ENCODE peak calls at places on chromosomes 7 and 10, in seven cellular contexts. One of them, this sample, is unnamed.

GRCh38 chr7:24981544-24981951 is 1.6 kb upstream of the OSBPL3 start:
- DNase-seq in HTR-8/SVneo: no peak
- DNase-seq in activated CD4-positive, alpha-beta T cell treated with anti-CD3 and anti-CD28 coated beads, Interleukin-2, amount 50 U/mL, for 4 hours: peak; percentile 51
- DNase-seq in fibroblast of mammary gland: peak; percentile 69
- DNase-seq in psoas muscle: peak; percentile 35
- DNase-seq in stimulated activated CD8-positive, alpha-beta memory T cell treated with anti-CD3 and anti-CD28 coated beads, Interleukin-2, amount 100 ng/mL, for 48 hours: peak; percentile 42
- DNase-seq in KG1: no peak
- DNase-seq in this sample: peak; percentile 90

GRCh38 chr10:71694567-71694968 is 25.0 kb downstream of the C10orf105 start:
- DNase-seq in HTR-8/SVneo: no peak
- DNase-seq in activated CD4-positive, alpha-beta T cell treated with anti-CD3 and anti-CD28 coated beads, Interleukin-2, amount 50 U/mL, for 4 hours: no peak
- DNase-seq in fibroblast of mammary gland: no peak
- DNase-seq in psoas muscle: no peak
- DNase-seq in stimulated activated CD8-positive, alpha-beta memory T cell treated with anti-CD3 and anti-CD28 coated beads, Interleukin-2, amount 100 ng/mL, for 48 hours: no peak
- DNase-seq in KG1: peak; percentile 42
- DNase-seq in this sample: no peak

GRCh38 chr10:74118794-74119193 is 31.8 kb downstream of the AP3M1 start:
- DNase-seq in HTR-8/SVneo: no peak
- DNase-seq in activated CD4-positive, alpha-beta T cell treated with anti-CD3 and anti-CD28 coated beads, Interleukin-2, amount 50 U/mL, for 4 hours: no peak
- DNase-seq in fibroblast of mammary gland: peak; percentile 19
- DNase-seq in psoas muscle: no peak
- DNase-seq in stimulated activated CD8-positive, alpha-beta memory T cell treated with anti-CD3 and anti-CD28 coated beads, Interleukin-2, amount 100 ng/mL, for 48 hours: no peak
- DNase-seq in KG1: no peak
- DNase-seq in this sample: no peak

GRCh38 chr7:131327049-131327625 is 539 bp upstream of the MKLN1 start:
- DNase-seq in HTR-8/SVneo: peak; percentile 60
- DNase-seq in activated CD4-positive, alpha-beta T cell treated with anti-CD3 and anti-CD28 coated beads, Interleukin-2, amount 50 U/mL, for 4 hours: no peak
- DNase-seq in fibroblast of mammary gland: peak; percentile 80
- DNase-seq in psoas muscle: no peak
- DNase-seq in stimulated activated CD8-positive, alpha-beta memory T cell treated with anti-CD3 and anti-CD28 coated beads, Interleukin-2, amount 100 ng/mL, for 48 hours: no peak
- DNase-seq in KG1: no peak
- DNase-seq in this sample: peak; percentile 54

GRCh38 chr10:9198611-9199010 is 1144.1 kb downstream of the GATA3 start:
- DNase-seq in HTR-8/SVneo: peak; percentile 25
- DNase-seq in activated CD4-positive, alpha-beta T cell treated with anti-CD3 and anti-CD28 coated beads, Interleukin-2, amount 50 U/mL, for 4 hours: no peak
- DNase-seq in fibroblast of mammary gland: peak; percentile 36
- DNase-seq in psoas muscle: no peak
- DNase-seq in stimulated activated CD8-positive, alpha-beta memory T cell treated with anti-CD3 and anti-CD28 coated beads, Interleukin-2, amount 100 ng/mL, for 48 hours: no peak
- DNase-seq in KG1: no peak
- DNase-seq in this sample: no peak

GRCh38 chr7:148993193-148993592 is 35.1 kb downstream of the PDIA4 start:
- DNase-seq in HTR-8/SVneo: no peak
- DNase-seq in activated CD4-positive, alpha-beta T cell treated with anti-CD3 and anti-CD28 coated beads, Interleukin-2, amount 50 U/mL, for 4 hours: no peak
- DNase-seq in fibroblast of mammary gland: no peak
- DNase-seq in psoas muscle: no peak
- DNase-seq in stimulated activated CD8-positive, alpha-beta memory T cell treated with anti-CD3 and anti-CD28 coated beads, Interleukin-2, amount 100 ng/mL, for 48 hours: no peak
- DNase-seq in KG1: no peak
- DNase-seq in this sample: no peak

GRCh38 chr7:134483296-134483695 is 24.4 kb upstream of the AKR1B1 start:
- DNase-seq in HTR-8/SVneo: no peak
- DNase-seq in activated CD4-positive, alpha-beta T cell treated with anti-CD3 and anti-CD28 coated beads, Interleukin-2, amount 50 U/mL, for 4 hours: no peak
- DNase-seq in fibroblast of mammary gland: no peak
- DNase-seq in psoas muscle: no peak
- DNase-seq in stimulated activated CD8-positive, alpha-beta memory T cell treated with anti-CD3 and anti-CD28 coated beads, Interleukin-2, amount 100 ng/mL, for 48 hours: no peak
- DNase-seq in KG1: no peak
- DNase-seq in this sample: no peak

GRCh38 chr10:47182934-47183725 is 116.9 kb upstream of the GDF10 start:
- DNase-seq in HTR-8/SVneo: no peak
- DNase-seq in activated CD4-positive, alpha-beta T cell treated with anti-CD3 and anti-CD28 coated beads, Interleukin-2, amount 50 U/mL, for 4 hours: no peak
- DNase-seq in fibroblast of mammary gland: no peak
- DNase-seq in psoas muscle: no peak
- DNase-seq in stimulated activated CD8-positive, alpha-beta memory T cell treated with anti-CD3 and anti-CD28 coated beads, Interleukin-2, amount 100 ng/mL, for 48 hours: no peak
- DNase-seq in KG1: no peak
- DNase-seq in this sample: no peak

GRCh38 chr7:55255501-55256445 is 109.4 kb upstream of the LANCL2 start:
- DNase-seq in HTR-8/SVneo: peak; percentile 73
- DNase-seq in activated CD4-positive, alpha-beta T cell treated with anti-CD3 and anti-CD28 coated beads, Interleukin-2, amount 50 U/mL, for 4 hours: peak; percentile 55
- DNase-seq in fibroblast of mammary gland: peak; percentile 71
- DNase-seq in psoas muscle: peak; percentile 86
- DNase-seq in stimulated activated CD8-positive, alpha-beta memory T cell treated with anti-CD3 and anti-CD28 coated beads, Interleukin-2, amount 100 ng/mL, for 48 hours: peak; percentile 67
- DNase-seq in KG1: peak; percentile 41
- DNase-seq in this sample: peak; percentile 97

GRCh38 chr7:110010379-110010778 is 1080.5 kb upstream of the LRRN3 start:
- DNase-seq in HTR-8/SVneo: no peak
- DNase-seq in activated CD4-positive, alpha-beta T cell treated with anti-CD3 and anti-CD28 coated beads, Interleukin-2, amount 50 U/mL, for 4 hours: no peak
- DNase-seq in fibroblast of mammary gland: no peak
- DNase-seq in psoas muscle: no peak
- DNase-seq in stimulated activated CD8-positive, alpha-beta memory T cell treated with anti-CD3 and anti-CD28 coated beads, Interleukin-2, amount 100 ng/mL, for 48 hours: no peak
- DNase-seq in KG1: no peak
- DNase-seq in this sample: no peak

GRCh38 chr7:133563196-133563707 is 310.4 kb downstream of the EXOC4 start:
- DNase-seq in HTR-8/SVneo: no peak
- DNase-seq in activated CD4-positive, alpha-beta T cell treated with anti-CD3 and anti-CD28 coated beads, Interleukin-2, amount 50 U/mL, for 4 hours: no peak
- DNase-seq in fibroblast of mammary gland: no peak
- DNase-seq in psoas muscle: no peak
- DNase-seq in stimulated activated CD8-positive, alpha-beta memory T cell treated with anti-CD3 and anti-CD28 coated beads, Interleukin-2, amount 100 ng/mL, for 48 hours: no peak
- DNase-seq in KG1: no peak
- DNase-seq in this sample: no peak

GRCh38 chr7:104137971-104138370 is 69.8 kb downstream of the ORC5 start:
- DNase-seq in HTR-8/SVneo: no peak
- DNase-seq in activated CD4-positive, alpha-beta T cell treated with anti-CD3 and anti-CD28 coated beads, Interleukin-2, amount 50 U/mL, for 4 hours: no peak
- DNase-seq in fibroblast of mammary gland: peak; percentile 75
- DNase-seq in psoas muscle: no peak
- DNase-seq in stimulated activated CD8-positive, alpha-beta memory T cell treated with anti-CD3 and anti-CD28 coated beads, Interleukin-2, amount 100 ng/mL, for 48 hours: no peak
- DNase-seq in KG1: no peak
- DNase-seq in this sample: no peak

GRCh38 chr7:96235281-96235680 is 86.6 kb downstream of the SLC25A13 start:
- DNase-seq in HTR-8/SVneo: no peak
- DNase-seq in activated CD4-positive, alpha-beta T cell treated with anti-CD3 and anti-CD28 coated beads, Interleukin-2, amount 50 U/mL, for 4 hours: no peak
- DNase-seq in fibroblast of mammary gland: no peak
- DNase-seq in psoas muscle: no peak
- DNase-seq in stimulated activated CD8-positive, alpha-beta memory T cell treated with anti-CD3 and anti-CD28 coated beads, Interleukin-2, amount 100 ng/mL, for 48 hours: no peak
- DNase-seq in KG1: no peak
- DNase-seq in this sample: no peak

GRCh38 chr10:5809541-5810154 is 3.6 kb downstream of the GDI2 start:
- DNase-seq in HTR-8/SVneo: no peak
- DNase-seq in activated CD4-positive, alpha-beta T cell treated with anti-CD3 and anti-CD28 coated beads, Interleukin-2, amount 50 U/mL, for 4 hours: no peak
- DNase-seq in fibroblast of mammary gland: no peak
- DNase-seq in psoas muscle: no peak
- DNase-seq in stimulated activated CD8-positive, alpha-beta memory T cell treated with anti-CD3 and anti-CD28 coated beads, Interleukin-2, amount 100 ng/mL, for 48 hours: no peak
- DNase-seq in KG1: no peak
- DNase-seq in this sample: no peak

GRCh38 chr10:120283093-120283492 is 173.9 kb upstream of the PLPP4 start:
- DNase-seq in HTR-8/SVneo: no peak
- DNase-seq in activated CD4-positive, alpha-beta T cell treated with anti-CD3 and anti-CD28 coated beads, Interleukin-2, amount 50 U/mL, for 4 hours: no peak
- DNase-seq in fibroblast of mammary gland: no peak
- DNase-seq in psoas muscle: no peak
- DNase-seq in stimulated activated CD8-positive, alpha-beta memory T cell treated with anti-CD3 and anti-CD28 coated beads, Interleukin-2, amount 100 ng/mL, for 48 hours: no peak
- DNase-seq in KG1: no peak
- DNase-seq in this sample: no peak

GRCh38 chr10:34080485-34081346 is 734.4 kb downstream of the PARD3 start:
- DNase-seq in HTR-8/SVneo: no peak
- DNase-seq in activated CD4-positive, alpha-beta T cell treated with anti-CD3 and anti-CD28 coated beads, Interleukin-2, amount 50 U/mL, for 4 hours: no peak
- DNase-seq in fibroblast of mammary gland: peak; percentile 45
- DNase-seq in psoas muscle: peak; percentile 56
- DNase-seq in stimulated activated CD8-positive, alpha-beta memory T cell treated with anti-CD3 and anti-CD28 coated beads, Interleukin-2, amount 100 ng/mL, for 48 hours: no peak
- DNase-seq in KG1: no peak
- DNase-seq in this sample: no peak

GRCh38 chr7:4196121-4196819 is 485.8 kb upstream of the FOXK1 start:
- DNase-seq in HTR-8/SVneo: no peak
- DNase-seq in activated CD4-positive, alpha-beta T cell treated with anti-CD3 and anti-CD28 coated beads, Interleukin-2, amount 50 U/mL, for 4 hours: no peak
- DNase-seq in fibroblast of mammary gland: no peak
- DNase-seq in psoas muscle: no peak
- DNase-seq in stimulated activated CD8-positive, alpha-beta memory T cell treated with anti-CD3 and anti-CD28 coated beads, Interleukin-2, amount 100 ng/mL, for 48 hours: no peak
- DNase-seq in KG1: no peak
- DNase-seq in this sample: no peak

GRCh38 chr7:36763084-36763807 is 39.0 kb upstream of the AOAH start:
- DNase-seq in HTR-8/SVneo: no peak
- DNase-seq in activated CD4-positive, alpha-beta T cell treated with anti-CD3 and anti-CD28 coated beads, Interleukin-2, amount 50 U/mL, for 4 hours: no peak
- DNase-seq in fibroblast of mammary gland: no peak
- DNase-seq in psoas muscle: no peak
- DNase-seq in stimulated activated CD8-positive, alpha-beta memory T cell treated with anti-CD3 and anti-CD28 coated beads, Interleukin-2, amount 100 ng/mL, for 48 hours: no peak
- DNase-seq in KG1: no peak
- DNase-seq in this sample: no peak

GRCh38 chr7:92836489-92837213 is at the start of gene CDK6:
- DNase-seq in HTR-8/SVneo: peak; percentile 37
- DNase-seq in activated CD4-positive, alpha-beta T cell treated with anti-CD3 and anti-CD28 coated beads, Interleukin-2, amount 50 U/mL, for 4 hours: peak; percentile 72
- DNase-seq in fibroblast of mammary gland: peak; percentile 42
- DNase-seq in psoas muscle: peak; percentile 54
- DNase-seq in stimulated activated CD8-positive, alpha-beta memory T cell treated with anti-CD3 and anti-CD28 coated beads, Interleukin-2, amount 100 ng/mL, for 48 hours: peak; percentile 62
- DNase-seq in KG1: peak; percentile 67
- DNase-seq in this sample: peak; percentile 68

GRCh38 chr7:33597181-33597580 is 308.2 kb upstream of the BMPER start:
- DNase-seq in HTR-8/SVneo: no peak
- DNase-seq in activated CD4-positive, alpha-beta T cell treated with anti-CD3 and anti-CD28 coated beads, Interleukin-2, amount 50 U/mL, for 4 hours: no peak
- DNase-seq in fibroblast of mammary gland: no peak
- DNase-seq in psoas muscle: no peak
- DNase-seq in stimulated activated CD8-positive, alpha-beta memory T cell treated with anti-CD3 and anti-CD28 coated beads, Interleukin-2, amount 100 ng/mL, for 48 hours: no peak
- DNase-seq in KG1: no peak
- DNase-seq in this sample: no peak

GRCh38 chr10:49268185-49268584 is 30.8 kb upstream of the C10orf71 start:
- DNase-seq in HTR-8/SVneo: no peak
- DNase-seq in activated CD4-positive, alpha-beta T cell treated with anti-CD3 and anti-CD28 coated beads, Interleukin-2, amount 50 U/mL, for 4 hours: no peak
- DNase-seq in fibroblast of mammary gland: no peak
- DNase-seq in psoas muscle: no peak
- DNase-seq in stimulated activated CD8-positive, alpha-beta memory T cell treated with anti-CD3 and anti-CD28 coated beads, Interleukin-2, amount 100 ng/mL, for 48 hours: no peak
- DNase-seq in KG1: no peak
- DNase-seq in this sample: no peak

GRCh38 chr10:72171175-72171630 is 44.6 kb upstream of the ANAPC16 start:
- DNase-seq in HTR-8/SVneo: peak; percentile 64
- DNase-seq in activated CD4-positive, alpha-beta T cell treated with anti-CD3 and anti-CD28 coated beads, Interleukin-2, amount 50 U/mL, for 4 hours: no peak
- DNase-seq in fibroblast of mammary gland: peak; percentile 75
- DNase-seq in psoas muscle: no peak
- DNase-seq in stimulated activated CD8-positive, alpha-beta memory T cell treated with anti-CD3 and anti-CD28 coated beads, Interleukin-2, amount 100 ng/mL, for 48 hours: no peak
- DNase-seq in KG1: no peak
- DNase-seq in this sample: peak; percentile 81

GRCh38 chr7:153401795-153402720 is 642.5 kb downstream of the ACTR3B start:
- DNase-seq in HTR-8/SVneo: no peak
- DNase-seq in activated CD4-positive, alpha-beta T cell treated with anti-CD3 and anti-CD28 coated beads, Interleukin-2, amount 50 U/mL, for 4 hours: no peak
- DNase-seq in fibroblast of mammary gland: no peak
- DNase-seq in psoas muscle: no peak
- DNase-seq in stimulated activated CD8-positive, alpha-beta memory T cell treated with anti-CD3 and anti-CD28 coated beads, Interleukin-2, amount 100 ng/mL, for 48 hours: no peak
- DNase-seq in KG1: no peak
- DNase-seq in this sample: no peak

GRCh38 chr10:12481956-12482355 is 132.6 kb downstream of the CAMK1D start:
- DNase-seq in HTR-8/SVneo: no peak
- DNase-seq in activated CD4-positive, alpha-beta T cell treated with anti-CD3 and anti-CD28 coated beads, Interleukin-2, amount 50 U/mL, for 4 hours: no peak
- DNase-seq in fibroblast of mammary gland: no peak
- DNase-seq in psoas muscle: no peak
- DNase-seq in stimulated activated CD8-positive, alpha-beta memory T cell treated with anti-CD3 and anti-CD28 coated beads, Interleukin-2, amount 100 ng/mL, for 48 hours: no peak
- DNase-seq in KG1: no peak
- DNase-seq in this sample: no peak

GRCh38 chr10:65993451-65993850 is 932.4 kb upstream of the LRRTM3 start:
- DNase-seq in HTR-8/SVneo: no peak
- DNase-seq in activated CD4-positive, alpha-beta T cell treated with anti-CD3 and anti-CD28 coated beads, Interleukin-2, amount 50 U/mL, for 4 hours: no peak
- DNase-seq in fibroblast of mammary gland: no peak
- DNase-seq in psoas muscle: no peak
- DNase-seq in stimulated activated CD8-positive, alpha-beta memory T cell treated with anti-CD3 and anti-CD28 coated beads, Interleukin-2, amount 100 ng/mL, for 48 hours: no peak
- DNase-seq in KG1: no peak
- DNase-seq in this sample: no peak

This sample was measured in upper lobe of left lung.